ENCODE peak calls at places on chromosomes 3 and 15, in seven cellular contexts. One of them, this sample, is unnamed.

GRCh38 chr15:100190675-100191074 is 151.1 kb downstream of the ADAMTS17 start:
- DNase-seq in RPMI7951: no peak
- DNase-seq in GM19239: no peak
- DNase-seq in NCI-H510A treated with DMSO at 0.1 percent for 48 hours: no peak
- DNase-seq in activated CD4-positive, alpha-beta T cell treated with anti-CD3 and anti-CD28 coated beads for 1 hour: no peak
- DNase-seq in astrocyte of the spinal cord: no peak
- DNase-seq in HTR-8/SVneo: no peak
- DNase-seq in this sample: no peak

GRCh38 chr3:14492948-14493881 is 46.9 kb downstream of the GRIP2 start:
- DNase-seq in RPMI7951: no peak
- DNase-seq in GM19239: no peak
- DNase-seq in NCI-H510A treated with DMSO at 0.1 percent for 48 hours: no peak
- DNase-seq in activated CD4-positive, alpha-beta T cell treated with anti-CD3 and anti-CD28 coated beads for 1 hour: no peak
- DNase-seq in astrocyte of the spinal cord: no peak
- DNase-seq in HTR-8/SVneo: no peak
- DNase-seq in this sample: no peak

GRCh38 chr15:88882745-88883144 is 12.6 kb downstream of the HAPLN3 start:
- DNase-seq in RPMI7951: peak
- DNase-seq in GM19239: no peak
- DNase-seq in NCI-H510A treated with DMSO at 0.1 percent for 48 hours: no peak
- DNase-seq in activated CD4-positive, alpha-beta T cell treated with anti-CD3 and anti-CD28 coated beads for 1 hour: no peak
- DNase-seq in astrocyte of the spinal cord: peak
- DNase-seq in HTR-8/SVneo: no peak
- DNase-seq in this sample: no peak

GRCh38 chr3:127091376-127091775 is 101.6 kb upstream of the PRR23E start:
- DNase-seq in RPMI7951: no peak
- DNase-seq in GM19239: no peak
- DNase-seq in NCI-H510A treated with DMSO at 0.1 percent for 48 hours: no peak
- DNase-seq in activated CD4-positive, alpha-beta T cell treated with anti-CD3 and anti-CD28 coated beads for 1 hour: no peak
- DNase-seq in astrocyte of the spinal cord: no peak
- DNase-seq in HTR-8/SVneo: no peak
- DNase-seq in this sample: no peak

GRCh38 chr3:127373701-127374625 is 86.1 kb upstream of the PRR20G start:
- DNase-seq in RPMI7951: peak
- DNase-seq in GM19239: no peak
- DNase-seq in NCI-H510A treated with DMSO at 0.1 percent for 48 hours: no peak
- DNase-seq in activated CD4-positive, alpha-beta T cell treated with anti-CD3 and anti-CD28 coated beads for 1 hour: no peak
- DNase-seq in astrocyte of the spinal cord: no peak
- DNase-seq in HTR-8/SVneo: no peak
- DNase-seq in this sample: no peak

GRCh38 chr15:95944193-95944592 is 386.3 kb upstream of the NR2F2 start:
- DNase-seq in RPMI7951: no peak
- DNase-seq in GM19239: no peak
- DNase-seq in NCI-H510A treated with DMSO at 0.1 percent for 48 hours: peak
- DNase-seq in activated CD4-positive, alpha-beta T cell treated with anti-CD3 and anti-CD28 coated beads for 1 hour: no peak
- DNase-seq in astrocyte of the spinal cord: no peak
- DNase-seq in HTR-8/SVneo: no peak
- DNase-seq in this sample: no peak

GRCh38 chr3:77799280-77799679 is 759.4 kb downstream of the ROBO2 start:
- DNase-seq in RPMI7951: no peak
- DNase-seq in GM19239: no peak
- DNase-seq in NCI-H510A treated with DMSO at 0.1 percent for 48 hours: no peak
- DNase-seq in activated CD4-positive, alpha-beta T cell treated with anti-CD3 and anti-CD28 coated beads for 1 hour: no peak
- DNase-seq in astrocyte of the spinal cord: no peak
- DNase-seq in HTR-8/SVneo: no peak
- DNase-seq in this sample: no peak

GRCh38 chr3:96619475-96619874 is 194.9 kb upstream of the EPHA6 start:
- DNase-seq in RPMI7951: no peak
- DNase-seq in GM19239: no peak
- DNase-seq in NCI-H510A treated with DMSO at 0.1 percent for 48 hours: no peak
- DNase-seq in activated CD4-positive, alpha-beta T cell treated with anti-CD3 and anti-CD28 coated beads for 1 hour: no peak
- DNase-seq in astrocyte of the spinal cord: no peak
- DNase-seq in HTR-8/SVneo: no peak
- DNase-seq in this sample: no peak

GRCh38 chr3:100535610-100535943 is 43.2 kb downstream of the TMEM45A start:
- DNase-seq in RPMI7951: no peak
- DNase-seq in GM19239: no peak
- DNase-seq in NCI-H510A treated with DMSO at 0.1 percent for 48 hours: no peak
- DNase-seq in activated CD4-positive, alpha-beta T cell treated with anti-CD3 and anti-CD28 coated beads for 1 hour: no peak
- DNase-seq in astrocyte of the spinal cord: no peak
- DNase-seq in HTR-8/SVneo: no peak
- DNase-seq in this sample: no peak

GRCh38 chr15:83977992-83978391 is 257.6 kb upstream of the GOLGA6L4 start:
- DNase-seq in RPMI7951: no peak
- DNase-seq in GM19239: no peak
- DNase-seq in NCI-H510A treated with DMSO at 0.1 percent for 48 hours: no peak
- DNase-seq in activated CD4-positive, alpha-beta T cell treated with anti-CD3 and anti-CD28 coated beads for 1 hour: no peak
- DNase-seq in astrocyte of the spinal cord: no peak
- DNase-seq in HTR-8/SVneo: no peak
- DNase-seq in this sample: no peak

GRCh38 chr15:40257656-40258450 is 19.0 kb downstream of the PAK6 start:
- DNase-seq in RPMI7951: peak
- DNase-seq in GM19239: no peak
- DNase-seq in NCI-H510A treated with DMSO at 0.1 percent for 48 hours: no peak
- DNase-seq in activated CD4-positive, alpha-beta T cell treated with anti-CD3 and anti-CD28 coated beads for 1 hour: no peak
- DNase-seq in astrocyte of the spinal cord: peak
- DNase-seq in HTR-8/SVneo: no peak
- DNase-seq in this sample: no peak

GRCh38 chr3:141049681-141050080 is 1.5 kb upstream of the SPSB4 start:
- DNase-seq in RPMI7951: no peak
- DNase-seq in GM19239: no peak
- DNase-seq in NCI-H510A treated with DMSO at 0.1 percent for 48 hours: no peak
- DNase-seq in activated CD4-positive, alpha-beta T cell treated with anti-CD3 and anti-CD28 coated beads for 1 hour: no peak
- DNase-seq in astrocyte of the spinal cord: no peak
- DNase-seq in HTR-8/SVneo: peak
- DNase-seq in this sample: no peak

GRCh38 chr3:36650271-36650671 is 114.1 kb downstream of the DCLK3 start:
- DNase-seq in RPMI7951: no peak
- DNase-seq in GM19239: no peak
- DNase-seq in NCI-H510A treated with DMSO at 0.1 percent for 48 hours: no peak
- DNase-seq in activated CD4-positive, alpha-beta T cell treated with anti-CD3 and anti-CD28 coated beads for 1 hour: no peak
- DNase-seq in astrocyte of the spinal cord: peak
- DNase-seq in HTR-8/SVneo: no peak
- DNase-seq in this sample: no peak

GRCh38 chr15:41734079-41734478 is 40.2 kb upstream of the MAPKBP1 start:
- DNase-seq in RPMI7951: no peak
- DNase-seq in GM19239: no peak
- DNase-seq in NCI-H510A treated with DMSO at 0.1 percent for 48 hours: no peak
- DNase-seq in activated CD4-positive, alpha-beta T cell treated with anti-CD3 and anti-CD28 coated beads for 1 hour: no peak
- DNase-seq in astrocyte of the spinal cord: no peak
- DNase-seq in HTR-8/SVneo: no peak
- DNase-seq in this sample: no peak

GRCh38 chr15:59294574-59294960 is 78.1 kb downstream of the MYO1E start:
- DNase-seq in RPMI7951: peak
- DNase-seq in GM19239: no peak
- DNase-seq in NCI-H510A treated with DMSO at 0.1 percent for 48 hours: no peak
- DNase-seq in activated CD4-positive, alpha-beta T cell treated with anti-CD3 and anti-CD28 coated beads for 1 hour: no peak
- DNase-seq in astrocyte of the spinal cord: no peak
- DNase-seq in HTR-8/SVneo: no peak
- DNase-seq in this sample: no peak

GRCh38 chr15:62306851-62307504 is 141.9 kb upstream of the C2CD4B start:
- DNase-seq in RPMI7951: peak
- DNase-seq in GM19239: peak
- DNase-seq in NCI-H510A treated with DMSO at 0.1 percent for 48 hours: peak
- DNase-seq in activated CD4-positive, alpha-beta T cell treated with anti-CD3 and anti-CD28 coated beads for 1 hour: no peak
- DNase-seq in astrocyte of the spinal cord: peak
- DNase-seq in HTR-8/SVneo: peak
- DNase-seq in this sample: no peak

GRCh38 chr15:29920515-29920914 is 98.2 kb upstream of the TJP1 start:
- DNase-seq in RPMI7951: no peak
- DNase-seq in GM19239: no peak
- DNase-seq in NCI-H510A treated with DMSO at 0.1 percent for 48 hours: no peak
- DNase-seq in activated CD4-positive, alpha-beta T cell treated with anti-CD3 and anti-CD28 coated beads for 1 hour: no peak
- DNase-seq in astrocyte of the spinal cord: no peak
- DNase-seq in HTR-8/SVneo: no peak
- DNase-seq in this sample: no peak

GRCh38 chr3:197718904-197719303 is 17.8 kb downstream of the RUBCN start:
- DNase-seq in RPMI7951: peak
- DNase-seq in GM19239: no peak
- DNase-seq in NCI-H510A treated with DMSO at 0.1 percent for 48 hours: no peak
- DNase-seq in activated CD4-positive, alpha-beta T cell treated with anti-CD3 and anti-CD28 coated beads for 1 hour: no peak
- DNase-seq in astrocyte of the spinal cord: peak
- DNase-seq in HTR-8/SVneo: peak
- DNase-seq in this sample: no peak

GRCh38 chr15:70236306-70237103 is 138.8 kb upstream of the TLE3 start:
- DNase-seq in RPMI7951: peak
- DNase-seq in GM19239: no peak
- DNase-seq in NCI-H510A treated with DMSO at 0.1 percent for 48 hours: no peak
- DNase-seq in activated CD4-positive, alpha-beta T cell treated with anti-CD3 and anti-CD28 coated beads for 1 hour: no peak
- DNase-seq in astrocyte of the spinal cord: peak
- DNase-seq in HTR-8/SVneo: no peak
- DNase-seq in this sample: no peak

GRCh38 chr3:160641675-160642330 is 35.2 kb upstream of the ARL14 start:
- DNase-seq in RPMI7951: peak
- DNase-seq in GM19239: no peak
- DNase-seq in NCI-H510A treated with DMSO at 0.1 percent for 48 hours: no peak
- DNase-seq in activated CD4-positive, alpha-beta T cell treated with anti-CD3 and anti-CD28 coated beads for 1 hour: no peak
- DNase-seq in astrocyte of the spinal cord: peak
- DNase-seq in HTR-8/SVneo: no peak
- DNase-seq in this sample: no peak

GRCh38 chr3:58161435-58162398 is 49.1 kb downstream of the DNASE1L3 start:
- DNase-seq in RPMI7951: peak
- DNase-seq in GM19239: no peak
- DNase-seq in NCI-H510A treated with DMSO at 0.1 percent for 48 hours: peak
- DNase-seq in activated CD4-positive, alpha-beta T cell treated with anti-CD3 and anti-CD28 coated beads for 1 hour: no peak
- DNase-seq in astrocyte of the spinal cord: peak
- DNase-seq in HTR-8/SVneo: peak
- DNase-seq in this sample: no peak

GRCh38 chr3:194930439-194931204 is 244.9 kb downstream of the FAM43A start:
- DNase-seq in RPMI7951: peak
- DNase-seq in GM19239: no peak
- DNase-seq in NCI-H510A treated with DMSO at 0.1 percent for 48 hours: no peak
- DNase-seq in activated CD4-positive, alpha-beta T cell treated with anti-CD3 and anti-CD28 coated beads for 1 hour: no peak
- DNase-seq in astrocyte of the spinal cord: peak
- DNase-seq in HTR-8/SVneo: peak
- DNase-seq in this sample: no peak

GRCh38 chr3:129417354-129417753 is 11.1 kb downstream of the EFCAB12 start:
- DNase-seq in RPMI7951: peak
- DNase-seq in GM19239: no peak
- DNase-seq in NCI-H510A treated with DMSO at 0.1 percent for 48 hours: no peak
- DNase-seq in activated CD4-positive, alpha-beta T cell treated with anti-CD3 and anti-CD28 coated beads for 1 hour: no peak
- DNase-seq in astrocyte of the spinal cord: peak
- DNase-seq in HTR-8/SVneo: no peak
- DNase-seq in this sample: no peak

GRCh38 chr3:182969853-182970252 is 10.5 kb downstream of the DCUN1D1 start:
- DNase-seq in RPMI7951: no peak
- DNase-seq in GM19239: no peak
- DNase-seq in NCI-H510A treated with DMSO at 0.1 percent for 48 hours: no peak
- DNase-seq in activated CD4-positive, alpha-beta T cell treated with anti-CD3 and anti-CD28 coated beads for 1 hour: no peak
- DNase-seq in astrocyte of the spinal cord: no peak
- DNase-seq in HTR-8/SVneo: no peak
- DNase-seq in this sample: no peak